ENCODE peak calls at places on chromosomes 6 and 20, in seven cellular contexts. One of them, this sample, is unnamed.

GRCh38 chr6:35426074-35426473 is 26.1 kb upstream of the FANCE start:
- DNase-seq in psoas muscle: no peak
- DNase-seq in endodermal cell: peak
- DNase-seq in omental fat pad: no peak
- DNase-seq in RPMI8226: peak
- DNase-seq in progenitor cell of endocrine pancreas: no peak
- DNase-seq in SW 1271: no peak
- DNase-seq in this sample: no peak

GRCh38 chr20:63572788-63573738 is 976 bp downstream of the HELZ2 start:
- DNase-seq in psoas muscle: no peak
- DNase-seq in endodermal cell: peak
- DNase-seq in omental fat pad: no peak
- DNase-seq in RPMI8226: no peak
- DNase-seq in progenitor cell of endocrine pancreas: no peak
- DNase-seq in SW 1271: no peak
- DNase-seq in this sample: no peak

GRCh38 chr6:135286962-135287525 is 105.9 kb downstream of the MYB start:
- DNase-seq in psoas muscle: no peak
- DNase-seq in endodermal cell: no peak
- DNase-seq in omental fat pad: no peak
- DNase-seq in RPMI8226: no peak
- DNase-seq in progenitor cell of endocrine pancreas: no peak
- DNase-seq in SW 1271: no peak
- DNase-seq in this sample: no peak

GRCh38 chr6:65937982-65938381 is 231.0 kb upstream of the EYS start:
- DNase-seq in psoas muscle: no peak
- DNase-seq in endodermal cell: no peak
- DNase-seq in omental fat pad: peak
- DNase-seq in RPMI8226: no peak
- DNase-seq in progenitor cell of endocrine pancreas: no peak
- DNase-seq in SW 1271: no peak
- DNase-seq in this sample: no peak

GRCh38 chr20:41080866-41081265 is 52.2 kb downstream of the TOP1 start:
- DNase-seq in psoas muscle: no peak
- DNase-seq in endodermal cell: no peak
- DNase-seq in omental fat pad: no peak
- DNase-seq in RPMI8226: no peak
- DNase-seq in progenitor cell of endocrine pancreas: no peak
- DNase-seq in SW 1271: no peak
- DNase-seq in this sample: no peak

GRCh38 chr6:159062564-159062945 is 17.8 kb upstream of the TAGAP start:
- DNase-seq in psoas muscle: no peak
- DNase-seq in endodermal cell: peak
- DNase-seq in omental fat pad: no peak
- DNase-seq in RPMI8226: no peak
- DNase-seq in progenitor cell of endocrine pancreas: no peak
- DNase-seq in SW 1271: no peak
- DNase-seq in this sample: no peak

GRCh38 chr6:158653577-158654354 is 3.9 kb downstream of the SYTL3 start:
- DNase-seq in psoas muscle: no peak
- DNase-seq in endodermal cell: peak
- DNase-seq in omental fat pad: no peak
- DNase-seq in RPMI8226: peak
- DNase-seq in progenitor cell of endocrine pancreas: no peak
- DNase-seq in SW 1271: no peak
- DNase-seq in this sample: no peak

GRCh38 chr6:106557837-106558236 is 71.5 kb downstream of the RTN4IP1 start:
- DNase-seq in psoas muscle: no peak
- DNase-seq in endodermal cell: no peak
- DNase-seq in omental fat pad: no peak
- DNase-seq in RPMI8226: no peak
- DNase-seq in progenitor cell of endocrine pancreas: no peak
- DNase-seq in SW 1271: no peak
- DNase-seq in this sample: no peak

GRCh38 chr6:164345856-164346496 is 931.5 kb downstream of the QKI start:
- DNase-seq in psoas muscle: no peak
- DNase-seq in endodermal cell: no peak
- DNase-seq in omental fat pad: no peak
- DNase-seq in RPMI8226: no peak
- DNase-seq in progenitor cell of endocrine pancreas: no peak
- DNase-seq in SW 1271: no peak
- DNase-seq in this sample: no peak

GRCh38 chr6:166786704-166787293 is 159.7 kb upstream of the RPS6KA2 start:
- DNase-seq in psoas muscle: no peak
- DNase-seq in endodermal cell: peak
- DNase-seq in omental fat pad: no peak
- DNase-seq in RPMI8226: peak
- DNase-seq in progenitor cell of endocrine pancreas: no peak
- DNase-seq in SW 1271: peak
- DNase-seq in this sample: peak

This sample was measured in neuronal stem cell.